ENCODE peak calls at places on chromosomes 7 and 10, in eight cellular contexts. H is right cardiac atrium; Y is spleen; A is RPMI8226; W is OCI-M1; T is EH; I is stimulated activated CD8-positive, alpha-beta memory T cell treated with anti-CD3 and anti-CD28 coated beads, Interleukin-7, amount 100 ng/mL, for 24 hours; O is lower lobe of right lung. F is an unnamed sample.

GRCh38 chr10:132588301-132589013 is 50.9 kb downstream of the INPP5A start:
- DNase-seq in A (no peak), O (peak; percentile 76), H (peak; percentile 77), Y (peak; percentile 86), T (peak; percentile 76), W (peak; percentile 73), I (no peak), F (no peak)

GRCh38 chr10:97711640-97712267 is 1.8 kb upstream of the MARVELD1 start:
- DNase-seq in W (no peak), T (no peak), Y (no peak), A (no peak), O (no peak), H (no peak), I (no peak), F (no peak)

GRCh38 chr7:136234040-136234439 is 256.9 kb upstream of the MTPN start:
- DNase-seq in W (no peak), I (no peak), Y (no peak), O (no peak), H (no peak), T (peak; percentile 0), A (no peak), F (no peak)

GRCh38 chr10:124291009-124291671 is 127.6 kb downstream of the OAT start:
- DNase-seq in H (peak; percentile 64), T (no peak), Y (peak; percentile 86), W (no peak), I (no peak), O (peak; percentile 82), A (no peak), F (peak; percentile 21)

GRCh38 chr7:158274404-158274811 is 313.2 kb downstream of the PTPRN2 start:
- DNase-seq in H (no peak), O (no peak), W (no peak), Y (peak; percentile 66), T (no peak), A (no peak), I (no peak), F (no peak)

GRCh38 chr7:128148676-128149075 is 92.4 kb upstream of the LEP start:
- DNase-seq in O (no peak), T (no peak), W (no peak), H (no peak), I (no peak), Y (no peak), A (peak; percentile 67), F (no peak)

GRCh38 chr7:132255898-132256297 is 320.4 kb downstream of the PLXNA4 start:
- DNase-seq in H (peak; percentile 76), O (peak; percentile 52), I (no peak), A (peak; percentile 5), W (no peak), Y (peak; percentile 81), T (no peak), F (no peak)

GRCh38 chr10:20890491-20891337 is 6.4 kb downstream of the NEBL start:
- DNase-seq in Y (no peak), O (no peak), H (no peak), I (no peak), A (no peak), W (no peak), T (no peak), F (no peak)

GRCh38 chr10:120541971-120542370 is 84.9 kb downstream of the PLPP4 start:
- DNase-seq in W (no peak), O (no peak), T (no peak), Y (no peak), I (no peak), A (no peak), H (no peak), F (no peak)

GRCh38 chr10:92239600-92240288 is 51.1 kb downstream of the CPEB3 start:
- DNase-seq in A (peak; percentile 37), Y (peak; percentile 90), H (peak; percentile 83), O (peak; percentile 64), I (peak; percentile 6), T (peak; percentile 56), W (no peak), F (no peak)

GRCh38 chr10:70320751-70321150 is 36.9 kb upstream of the NPFFR1 start:
- DNase-seq in I (no peak), Y (no peak), A (no peak), H (peak; percentile 52), W (no peak), T (no peak), O (no peak), F (no peak)

GRCh38 chr7:79241288-79242055 is 212.0 kb downstream of the MAGI2 start:
- DNase-seq in O (no peak), A (no peak), W (peak; percentile 72), T (peak; percentile 95), I (no peak), H (no peak), Y (no peak), F (no peak)

GRCh38 chr7:85186521-85187241 is at the start of gene SEMA3D:
- DNase-seq in I (no peak), A (peak; percentile 65), H (peak; percentile 89), T (peak; percentile 86), O (peak; percentile 66), W (peak; percentile 67), Y (peak; percentile 93), F (no peak)

GRCh38 chr10:59108886-59109288 is 67.6 kb upstream of the PHYHIPL start:
- DNase-seq in A (no peak), T (no peak), I (no peak), H (no peak), O (no peak), W (no peak), Y (no peak), F (no peak)

GRCh38 chr10:11532329-11532728 is 79.1 kb downstream of the USP6NL start:
- DNase-seq in O (no peak), A (no peak), H (no peak), T (no peak), I (no peak), Y (no peak), W (peak; percentile 56), F (no peak)

GRCh38 chr10:113006656-113007342 is 56.8 kb downstream of the TCF7L2 start:
- DNase-seq in W (no peak), I (no peak), A (no peak), H (no peak), Y (no peak), T (no peak), O (no peak), F (no peak)

GRCh38 chr7:148962823-148963582 is 65.3 kb downstream of the PDIA4 start:
- DNase-seq in A (peak; percentile 75), T (peak; percentile 77), I (no peak), W (peak; percentile 79), O (peak; percentile 68), Y (peak; percentile 83), H (peak; percentile 85), F (no peak)

GRCh38 chr7:100933735-100934134 is 15.6 kb upstream of the MUC3A start:
- DNase-seq in T (no peak), I (no peak), Y (peak; percentile 54), O (no peak), A (no peak), W (no peak), H (no peak), F (no peak)

GRCh38 chr10:119368991-119369869 is 161.9 kb downstream of the GRK5 start:
- DNase-seq in W (no peak), O (no peak), H (no peak), Y (peak; percentile 89), A (peak; percentile 5), T (no peak), I (no peak), F (no peak)

GRCh38 chr7:28530175-28531142 is 118.1 kb downstream of the CREB5 start:
- DNase-seq in O (peak; percentile 48), T (peak; percentile 68), I (no peak), H (peak; percentile 93), Y (no peak), W (no peak), A (no peak), F (no peak)

GRCh38 chr7:102431617-102432298 is 1.6 kb upstream of the ORAI2 start:
- DNase-seq in Y (peak; percentile 86), A (peak; percentile 91), O (no peak), T (peak; percentile 22), W (no peak), I (no peak), H (no peak), F (no peak)

GRCh38 chr10:121596668-121597503 is 1.4 kb downstream of the FGFR2 start:
- DNase-seq in A (peak; percentile 64), O (no peak), H (peak; percentile 82), Y (no peak), I (no peak), W (no peak), T (peak; percentile 26), F (no peak)

GRCh38 chr7:144670251-144670650 is 165.6 kb downstream of the TPK1 start:
- DNase-seq in T (no peak), A (peak; percentile 77), W (peak; percentile 5), I (no peak), Y (no peak), O (no peak), H (no peak), F (no peak)

F was measured in omental fat pad.